ENCODE peak calls at places on chromosome 16, in ten cellular contexts. One of them, this sample, is unnamed.

GRCh38 chr16:2251281-2252111 is at the start of gene ECI1:
- DNase-seq in effector memory CD4-positive, alpha-beta T cell: peak
- DNase-seq in cardiac muscle cell: peak
- DNase-seq in IMR-90: peak
- DNase-seq in endodermal cell: peak
- DNase-seq in HFF-Myc: peak
- DNase-seq in GM23248: peak
- DNase-seq in OCI-LY7: peak
- DNase-seq in GM23338: peak
- DNase-seq in neuronal stem cell: peak
- DNase-seq in this sample: peak

GRCh38 chr16:49857423-49858181 is 1.7 kb upstream of the ZNF423 start:
- DNase-seq in effector memory CD4-positive, alpha-beta T cell: no peak
- DNase-seq in cardiac muscle cell: peak
- DNase-seq in IMR-90: peak
- DNase-seq in endodermal cell: peak
- DNase-seq in HFF-Myc: no peak
- DNase-seq in GM23248: peak
- DNase-seq in OCI-LY7: peak
- DNase-seq in GM23338: peak
- DNase-seq in neuronal stem cell: peak
- DNase-seq in this sample: peak

GRCh38 chr16:22926105-22926751 is 112.3 kb downstream of the HS3ST2 start:
- DNase-seq in effector memory CD4-positive, alpha-beta T cell: no peak
- DNase-seq in cardiac muscle cell: no peak
- DNase-seq in IMR-90: no peak
- DNase-seq in endodermal cell: no peak
- DNase-seq in HFF-Myc: no peak
- DNase-seq in GM23248: no peak
- DNase-seq in OCI-LY7: no peak
- DNase-seq in GM23338: no peak
- DNase-seq in neuronal stem cell: no peak
- DNase-seq in this sample: no peak

GRCh38 chr16:84532299-84532724 is 27.9 kb upstream of the MEAK7 start:
- DNase-seq in effector memory CD4-positive, alpha-beta T cell: no peak
- DNase-seq in cardiac muscle cell: peak
- DNase-seq in IMR-90: peak
- DNase-seq in endodermal cell: peak
- DNase-seq in HFF-Myc: peak
- DNase-seq in GM23248: peak
- DNase-seq in OCI-LY7: no peak
- DNase-seq in GM23338: peak
- DNase-seq in neuronal stem cell: peak
- DNase-seq in this sample: peak

GRCh38 chr16:50627419-50627818 is 53.7 kb downstream of the SNX20 start:
- DNase-seq in effector memory CD4-positive, alpha-beta T cell: no peak
- DNase-seq in cardiac muscle cell: peak
- DNase-seq in IMR-90: no peak
- DNase-seq in endodermal cell: peak
- DNase-seq in HFF-Myc: no peak
- DNase-seq in GM23248: peak
- DNase-seq in OCI-LY7: peak
- DNase-seq in GM23338: peak
- DNase-seq in neuronal stem cell: no peak
- DNase-seq in this sample: peak

GRCh38 chr16:77700846-77701245 is 21.5 kb upstream of the NUDT7 start:
- DNase-seq in effector memory CD4-positive, alpha-beta T cell: no peak
- DNase-seq in cardiac muscle cell: no peak
- DNase-seq in IMR-90: no peak
- DNase-seq in endodermal cell: no peak
- DNase-seq in HFF-Myc: no peak
- DNase-seq in GM23248: no peak
- DNase-seq in OCI-LY7: no peak
- DNase-seq in GM23338: no peak
- DNase-seq in neuronal stem cell: no peak
- DNase-seq in this sample: no peak

GRCh38 chr16:77213542-77214108 is 14.4 kb downstream of the SYCE1L start:
- DNase-seq in effector memory CD4-positive, alpha-beta T cell: no peak
- DNase-seq in cardiac muscle cell: peak
- DNase-seq in IMR-90: peak
- DNase-seq in endodermal cell: no peak
- DNase-seq in HFF-Myc: peak
- DNase-seq in GM23248: peak
- DNase-seq in OCI-LY7: no peak
- DNase-seq in GM23338: no peak
- DNase-seq in neuronal stem cell: no peak
- DNase-seq in this sample: peak

GRCh38 chr16:50516401-50516800 is 31.8 kb upstream of the NKD1 start:
- DNase-seq in effector memory CD4-positive, alpha-beta T cell: no peak
- DNase-seq in cardiac muscle cell: no peak
- DNase-seq in IMR-90: no peak
- DNase-seq in endodermal cell: no peak
- DNase-seq in HFF-Myc: no peak
- DNase-seq in GM23248: no peak
- DNase-seq in OCI-LY7: no peak
- DNase-seq in GM23338: no peak
- DNase-seq in neuronal stem cell: no peak
- DNase-seq in this sample: no peak

GRCh38 chr16:1713331-1713730 is 7.3 kb downstream of the MAPK8IP3 start:
- DNase-seq in effector memory CD4-positive, alpha-beta T cell: no peak
- DNase-seq in cardiac muscle cell: no peak
- DNase-seq in IMR-90: no peak
- DNase-seq in endodermal cell: no peak
- DNase-seq in HFF-Myc: no peak
- DNase-seq in GM23248: no peak
- DNase-seq in OCI-LY7: no peak
- DNase-seq in GM23338: no peak
- DNase-seq in neuronal stem cell: no peak
- DNase-seq in this sample: no peak

GRCh38 chr16:58336332-58337089 is 41.7 kb upstream of the PRSS54 start:
- DNase-seq in effector memory CD4-positive, alpha-beta T cell: peak
- DNase-seq in cardiac muscle cell: peak
- DNase-seq in IMR-90: peak
- DNase-seq in endodermal cell: peak
- DNase-seq in HFF-Myc: peak
- DNase-seq in GM23248: peak
- DNase-seq in OCI-LY7: peak
- DNase-seq in GM23338: peak
- DNase-seq in neuronal stem cell: peak
- DNase-seq in this sample: peak

GRCh38 chr16:50234771-50235556 is 31.4 kb upstream of the ADCY7 start:
- DNase-seq in effector memory CD4-positive, alpha-beta T cell: no peak
- DNase-seq in cardiac muscle cell: no peak
- DNase-seq in IMR-90: peak
- DNase-seq in endodermal cell: no peak
- DNase-seq in HFF-Myc: no peak
- DNase-seq in GM23248: peak
- DNase-seq in OCI-LY7: no peak
- DNase-seq in GM23338: no peak
- DNase-seq in neuronal stem cell: no peak
- DNase-seq in this sample: peak

GRCh38 chr16:11668590-11669379 is 530 bp downstream of the SNN start:
- DNase-seq in effector memory CD4-positive, alpha-beta T cell: no peak
- DNase-seq in cardiac muscle cell: no peak
- DNase-seq in IMR-90: no peak
- DNase-seq in endodermal cell: no peak
- DNase-seq in HFF-Myc: no peak
- DNase-seq in GM23248: peak
- DNase-seq in OCI-LY7: no peak
- DNase-seq in GM23338: peak
- DNase-seq in neuronal stem cell: peak
- DNase-seq in this sample: no peak

GRCh38 chr16:53611151-53611802 is 92.4 kb downstream of the RPGRIP1L start:
- DNase-seq in effector memory CD4-positive, alpha-beta T cell: no peak
- DNase-seq in cardiac muscle cell: peak
- DNase-seq in IMR-90: no peak
- DNase-seq in endodermal cell: peak
- DNase-seq in HFF-Myc: no peak
- DNase-seq in GM23248: no peak
- DNase-seq in OCI-LY7: no peak
- DNase-seq in GM23338: no peak
- DNase-seq in neuronal stem cell: no peak
- DNase-seq in this sample: no peak

GRCh38 chr16:2015947-2016208 is 3.7 kb upstream of the NPW start:
- DNase-seq in effector memory CD4-positive, alpha-beta T cell: no peak
- DNase-seq in cardiac muscle cell: no peak
- DNase-seq in IMR-90: no peak
- DNase-seq in endodermal cell: no peak
- DNase-seq in HFF-Myc: no peak
- DNase-seq in GM23248: no peak
- DNase-seq in OCI-LY7: no peak
- DNase-seq in GM23338: no peak
- DNase-seq in neuronal stem cell: no peak
- DNase-seq in this sample: no peak

GRCh38 chr16:12985516-12985915 is 84.1 kb downstream of the SHISA9 start:
- DNase-seq in effector memory CD4-positive, alpha-beta T cell: no peak
- DNase-seq in cardiac muscle cell: no peak
- DNase-seq in IMR-90: no peak
- DNase-seq in endodermal cell: no peak
- DNase-seq in HFF-Myc: no peak
- DNase-seq in GM23248: no peak
- DNase-seq in OCI-LY7: no peak
- DNase-seq in GM23338: no peak
- DNase-seq in neuronal stem cell: no peak
- DNase-seq in this sample: no peak

GRCh38 chr16:27646811-27647210 is 96.9 kb downstream of the KATNIP start:
- DNase-seq in effector memory CD4-positive, alpha-beta T cell: no peak
- DNase-seq in cardiac muscle cell: peak
- DNase-seq in IMR-90: peak
- DNase-seq in endodermal cell: no peak
- DNase-seq in HFF-Myc: peak
- DNase-seq in GM23248: peak
- DNase-seq in OCI-LY7: no peak
- DNase-seq in GM23338: no peak
- DNase-seq in neuronal stem cell: no peak
- DNase-seq in this sample: peak

GRCh38 chr16:14489460-14489859 is 140.6 kb downstream of the PARN start:
- DNase-seq in effector memory CD4-positive, alpha-beta T cell: no peak
- DNase-seq in cardiac muscle cell: peak
- DNase-seq in IMR-90: peak
- DNase-seq in endodermal cell: peak
- DNase-seq in HFF-Myc: peak
- DNase-seq in GM23248: peak
- DNase-seq in OCI-LY7: peak
- DNase-seq in GM23338: peak
- DNase-seq in neuronal stem cell: no peak
- DNase-seq in this sample: no peak
- H3K4me3 ChIP-seq in effector memory CD4-positive, alpha-beta T cell: no peak
- H3K4me3 ChIP-seq in cardiac muscle cell: no peak
- H3K4me3 ChIP-seq in IMR-90: no peak
- H3K4me3 ChIP-seq in endodermal cell: no peak
- H3K4me3 ChIP-seq in HFF-Myc: no peak
- H3K4me3 ChIP-seq in GM23248: no peak
- H3K4me3 ChIP-seq in OCI-LY7: no peak
- H3K4me3 ChIP-seq in GM23338: no peak
- H3K4me3 ChIP-seq in neuronal stem cell: no peak
- H3K4me3 ChIP-seq in this sample: no peak

GRCh38 chr16:23955088-23955487 is 119.3 kb downstream of the PRKCB start:
- DNase-seq in effector memory CD4-positive, alpha-beta T cell: no peak
- DNase-seq in cardiac muscle cell: no peak
- DNase-seq in IMR-90: no peak
- DNase-seq in endodermal cell: no peak
- DNase-seq in HFF-Myc: no peak
- DNase-seq in GM23248: no peak
- DNase-seq in OCI-LY7: no peak
- DNase-seq in GM23338: no peak
- DNase-seq in neuronal stem cell: no peak
- DNase-seq in this sample: no peak
- H3K4me3 ChIP-seq in effector memory CD4-positive, alpha-beta T cell: no peak
- H3K4me3 ChIP-seq in cardiac muscle cell: no peak
- H3K4me3 ChIP-seq in IMR-90: no peak
- H3K4me3 ChIP-seq in endodermal cell: no peak
- H3K4me3 ChIP-seq in HFF-Myc: no peak
- H3K4me3 ChIP-seq in GM23248: no peak
- H3K4me3 ChIP-seq in OCI-LY7: no peak
- H3K4me3 ChIP-seq in GM23338: no peak
- H3K4me3 ChIP-seq in neuronal stem cell: no peak
- H3K4me3 ChIP-seq in this sample: no peak

DNA sequence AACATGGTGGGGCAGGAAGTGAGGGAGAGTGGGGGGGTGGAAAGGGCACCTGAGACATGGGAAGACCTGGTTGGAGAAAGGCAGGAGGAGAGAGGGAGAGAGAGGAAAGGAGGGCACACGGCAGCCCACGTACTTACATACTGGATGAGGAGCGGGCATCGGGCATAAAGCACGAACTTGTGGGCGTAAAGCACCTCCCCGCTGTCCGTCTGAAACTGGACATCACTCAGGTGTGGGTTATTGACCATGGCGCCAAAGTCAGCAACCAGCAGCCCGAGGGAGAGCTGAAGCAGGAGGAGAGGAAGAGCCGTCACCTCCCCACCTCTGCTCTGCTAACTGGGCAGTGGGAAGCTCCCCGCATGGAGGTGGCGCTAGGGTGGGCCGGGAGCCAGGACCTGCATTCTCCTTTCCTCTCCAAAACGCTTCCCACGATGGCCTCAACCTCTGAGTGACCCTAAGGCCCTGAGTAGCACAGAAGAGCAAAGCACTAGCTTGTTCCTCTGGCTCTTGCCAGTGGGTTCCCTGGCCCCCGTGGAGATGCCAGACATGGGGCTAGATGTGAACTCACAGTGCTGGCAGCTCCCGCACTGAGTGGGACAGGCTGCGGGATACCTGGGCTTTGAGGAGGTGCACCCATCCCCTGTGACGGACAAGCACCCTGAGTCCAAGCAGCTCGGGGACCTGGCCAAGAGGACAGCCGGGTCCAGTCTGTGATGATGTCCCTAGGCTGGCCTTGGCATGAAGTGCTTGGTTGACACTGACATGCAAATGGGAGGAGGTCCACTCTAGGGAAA is 16.9 kb downstream of the SLX4 start:
- DNase-seq in effector memory CD4-positive, alpha-beta T cell: no peak
- DNase-seq in cardiac muscle cell: no peak
- DNase-seq in IMR-90: no peak
- DNase-seq in endodermal cell: no peak
- DNase-seq in HFF-Myc: no peak
- DNase-seq in GM23248: no peak
- DNase-seq in OCI-LY7: no peak
- DNase-seq in GM23338: no peak
- DNase-seq in neuronal stem cell: no peak
- DNase-seq in this sample: no peak
- H3K4me3 ChIP-seq in effector memory CD4-positive, alpha-beta T cell: no peak
- H3K4me3 ChIP-seq in cardiac muscle cell: no peak
- H3K4me3 ChIP-seq in IMR-90: no peak
- H3K4me3 ChIP-seq in endodermal cell: no peak
- H3K4me3 ChIP-seq in HFF-Myc: no peak
- H3K4me3 ChIP-seq in GM23248: no peak
- H3K4me3 ChIP-seq in OCI-LY7: no peak
- H3K4me3 ChIP-seq in GM23338: no peak
- H3K4me3 ChIP-seq in neuronal stem cell: peak
- H3K4me3 ChIP-seq in this sample: no peak

DNA sequence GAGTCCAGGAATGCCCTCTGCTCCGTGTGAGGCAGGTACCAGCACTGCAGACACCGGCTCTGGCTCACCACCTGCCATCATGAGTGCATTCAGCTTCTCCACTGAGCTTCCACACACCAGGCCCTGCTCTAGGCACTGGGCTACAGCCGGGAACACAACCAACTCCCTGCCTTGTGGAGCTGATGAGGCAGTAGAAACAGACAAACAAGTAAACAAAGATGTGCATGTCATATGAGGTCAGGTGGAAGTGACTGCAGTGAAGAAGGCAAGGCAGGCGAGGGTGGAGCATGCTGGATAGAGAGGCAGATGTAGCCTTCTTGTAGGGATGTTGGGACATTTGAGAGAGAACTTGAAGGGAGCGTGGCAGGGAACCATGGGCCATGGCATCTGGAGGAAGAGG is 5.0 kb downstream of the NLRC5 start:
- DNase-seq in effector memory CD4-positive, alpha-beta T cell: no peak
- DNase-seq in cardiac muscle cell: no peak
- DNase-seq in IMR-90: no peak
- DNase-seq in endodermal cell: no peak
- DNase-seq in HFF-Myc: no peak
- DNase-seq in GM23248: no peak
- DNase-seq in OCI-LY7: no peak
- DNase-seq in GM23338: no peak
- DNase-seq in neuronal stem cell: no peak
- DNase-seq in this sample: no peak
- H3K4me3 ChIP-seq in effector memory CD4-positive, alpha-beta T cell: peak
- H3K4me3 ChIP-seq in cardiac muscle cell: no peak
- H3K4me3 ChIP-seq in IMR-90: no peak
- H3K4me3 ChIP-seq in endodermal cell: no peak
- H3K4me3 ChIP-seq in HFF-Myc: no peak
- H3K4me3 ChIP-seq in GM23248: no peak
- H3K4me3 ChIP-seq in OCI-LY7: peak
- H3K4me3 ChIP-seq in GM23338: no peak
- H3K4me3 ChIP-seq in neuronal stem cell: no peak
- H3K4me3 ChIP-seq in this sample: no peak

This sample was measured in fibroblast of pulmonary artery.